ENCODE peak calls at places on chromosomes 7 and 10, in four cellular contexts. B is A549, I is HepG2, G is K562. N is an unnamed sample.

GRCh38 chr7:106287786-106288185 is 3.0 kb upstream of the NAMPT start:
- DNase-seq in B (no peak), I (no peak), G (no peak), N (no peak)

GRCh38 chr10:114246679-114247305 is 7.7 kb downstream of the VWA2 start:
- DNase-seq in B (no peak), I (no peak), G (no peak), N (no peak)

GRCh38 chr7:126227055-126227454 is 1025.7 kb downstream of the GRM8 start:
- DNase-seq in B (no peak), I (no peak), G (no peak), N (no peak)

GRCh38 chr7:87628780-87629569 is 777 bp downstream of the RUNDC3B start:
- DNase-seq in B (no peak), I (peak), G (no peak), N (no peak)

GRCh38 chr10:122232781-122233180 is 38.3 kb upstream of the BTBD16 start:
- DNase-seq in B (no peak), I (no peak), G (no peak), N (no peak)

GRCh38 chr7:2717293-2717904 is 29.4 kb downstream of the AMZ1 start:
- DNase-seq in B (no peak), I (no peak), G (peak), N (no peak)

GRCh38 chr7:96479015-96479645 is 157.2 kb upstream of the SLC25A13 start:
- DNase-seq in B (no peak), I (no peak), G (no peak), N (no peak)

GRCh38 chr10:103884681-103885139 is 29.3 kb upstream of the SH3PXD2A start:
- DNase-seq in B (peak), I (peak), G (peak), N (no peak)

GRCh38 chr10:33067481-33067880 is 109.5 kb upstream of the ITGB1 start:
- DNase-seq in B (no peak), I (no peak), G (no peak), N (no peak)

GRCh38 chr10:130244031-130244927 is 108.1 kb downstream of the GLRX3 start:
- DNase-seq in B (no peak), I (no peak), G (no peak), N (no peak)

GRCh38 chr10:66321746-66322145 is 604.1 kb upstream of the LRRTM3 start:
- DNase-seq in B (no peak), I (no peak), G (no peak), N (no peak)

GRCh38 chr10:19629559-19629958 is 186.7 kb upstream of the PLXDC2 start:
- DNase-seq in B (no peak), I (no peak), G (no peak), N (no peak)

GRCh38 chr7:108568801-108569380 is 615 bp downstream of the THAP5 start:
- DNase-seq in B (peak), I (no peak), G (no peak), N (no peak)

GRCh38 chr10:3682745-3683144 is 102.3 kb downstream of the KLF6 start:
- DNase-seq in B (no peak), I (no peak), G (no peak), N (no peak)

GRCh38 chr10:101001225-101002035 is 1.8 kb downstream of the LZTS2 start:
- DNase-seq in B (no peak), I (no peak), G (no peak), N (no peak)

GRCh38 chr10:110415809-110416208 is 81.9 kb upstream of the DUSP5 start:
- DNase-seq in B (no peak), I (no peak), G (no peak), N (no peak)

GRCh38 chr10:124621637-124622036 is 122.5 kb downstream of the FAM53B start:
- DNase-seq in B (no peak), I (no peak), G (no peak), N (no peak)

GRCh38 chr10:124618674-124619073 is 125.5 kb downstream of the FAM53B start:
- DNase-seq in B (no peak), I (no peak), G (no peak), N (no peak)

GRCh38 chr10:124619802-124620490 is 124.2 kb downstream of the FAM53B start:
- DNase-seq in B (no peak), I (no peak), G (no peak), N (no peak)

GRCh38 chr10:124616836-124617130 is 127.4 kb downstream of the FAM53B start:
- DNase-seq in B (no peak), I (no peak), G (no peak), N (no peak)

DNA sequence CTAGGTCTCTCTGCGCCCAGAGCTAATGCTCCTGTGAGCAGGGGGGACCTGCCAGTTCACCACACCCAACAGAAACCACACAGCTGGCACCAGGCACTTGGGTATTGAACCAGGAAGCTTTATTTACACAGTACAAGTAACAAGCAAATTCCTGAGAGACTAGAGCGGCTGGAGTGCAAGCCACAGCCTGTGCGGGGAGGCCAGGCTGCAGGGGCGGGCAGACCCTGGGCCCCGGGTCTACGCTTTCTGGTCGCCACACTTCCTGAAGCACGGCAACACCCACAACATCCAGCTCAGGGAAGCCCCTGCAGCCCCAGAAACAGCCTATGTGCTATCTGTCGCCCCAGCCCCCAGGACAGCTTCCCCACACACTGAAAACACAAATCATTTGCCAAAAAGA is 125.0 kb downstream of the FAM53B start:
- DNase-seq in B (no peak), I (no peak), G (no peak), N (no peak)
- TF ChIP-seq PHF8 in B (no peak), I (no peak), G (no peak), N (no peak)

GRCh38 chr10:85044-85443 is 35.9 kb upstream of the TUBB8 start:
- DNase-seq in B (no peak), I (no peak), G (no peak), N (no peak)
- TF ChIP-seq PHF8 in B (no peak), I (no peak), G (no peak), N (no peak)

GRCh38 chr7:73970801-73971229 is 57.2 kb upstream of the ELN start:
- DNase-seq in B (no peak), I (no peak), G (no peak), N (no peak)
- TF ChIP-seq PHF8 in B (no peak), I (no peak), G (no peak), N (no peak)

DNA sequence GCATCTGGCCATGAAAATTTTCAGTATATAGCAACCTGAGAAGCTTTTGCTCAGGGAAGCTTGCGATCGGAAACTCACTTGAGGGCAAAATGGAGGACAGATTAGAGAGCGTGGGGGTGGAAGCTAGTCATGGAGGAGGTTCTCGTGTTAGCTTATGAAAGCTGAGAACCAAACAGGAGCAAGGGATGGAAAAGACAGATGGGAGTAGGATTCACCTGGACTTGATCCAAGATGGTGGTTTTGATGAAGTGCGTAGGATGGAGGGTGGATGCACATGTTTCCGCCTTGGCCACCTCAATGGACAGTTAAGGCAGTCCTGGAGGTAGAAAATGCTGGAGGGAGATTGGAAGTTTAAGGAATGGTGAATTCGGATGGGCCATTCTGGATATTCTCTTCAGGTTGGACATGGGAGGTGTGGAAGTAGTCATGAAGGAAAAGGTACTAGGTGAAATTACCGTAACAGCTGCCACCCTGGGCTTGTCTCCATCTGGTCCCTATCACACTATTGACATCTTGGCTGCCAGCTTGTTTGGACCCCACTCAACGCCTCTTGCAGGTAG is 6.3 kb upstream of the C10orf95 start:
- DNase-seq in B (no peak), I (no peak), G (no peak), N (no peak)
- TF ChIP-seq PHF8 in B (no peak), I (no peak), G (no peak), N (no peak)

GRCh38 chr10:14326581-14326980 is 4.1 kb downstream of the FRMD4A start:
- DNase-seq in B (no peak), I (no peak), G (no peak), N (no peak)
- TF ChIP-seq PHF8 in B (no peak), I (no peak), G (no peak), N (no peak)

GRCh38 chr7:149776305-149776704 is 2.9 kb upstream of the ZNF467 start:
- DNase-seq in B (no peak), I (no peak), G (no peak), N (no peak)
- TF ChIP-seq PHF8 in B (no peak), I (no peak), G (no peak), N (no peak)

GRCh38 chr10:112804036-112804435 is 146.0 kb upstream of the TCF7L2 start:
- DNase-seq in B (no peak), I (peak), G (no peak), N (peak)
- TF ChIP-seq PHF8 in B (no peak), I (no peak), G (no peak), N (no peak)